ENCODE peak calls at places on chromosomes 1 and 21, in four cellular contexts. B is mammary epithelial cell, T is mesendoderm, P is GM06990. D is an unnamed sample.

GRCh38 chr1:245156041-245156735 is 1.4 kb downstream of the KIF26B start:
- DNase-seq in P (peak), T (peak), B (peak), D (no peak)

GRCh38 chr1:36126797-36127500 is 1.9 kb upstream of the COL8A2 start:
- DNase-seq in B (no peak), P (no peak), T (no peak), D (no peak)

GRCh38 chr1:39387452-39387851 is 104.0 kb upstream of the BMP8A start:
- DNase-seq in T (peak), B (peak), P (no peak), D (peak)

GRCh38 chr1:981491-981954 is 370 bp downstream of the PERM1 start:
- DNase-seq in B (no peak), P (no peak), T (no peak), D (no peak)

GRCh38 chr1:9823943-9824701 is at the start of gene CLSTN1:
- DNase-seq in P (peak), T (peak), B (peak), D (no peak)

GRCh38 chr1:57832616-57833015 is 408.8 kb upstream of the DAB1 start:
- DNase-seq in T (peak), P (no peak), B (no peak), D (no peak)

GRCh38 chr21:36945496-36946138 is 20.9 kb downstream of the HLCS start:
- DNase-seq in P (no peak), T (no peak), B (no peak), D (peak)

GRCh38 chr21:26834181-26834945 is 10.8 kb downstream of the ADAMTS1 start:
- DNase-seq in B (no peak), T (no peak), P (no peak), D (no peak)

GRCh38 chr1:165899461-165899941 is 72.1 kb downstream of the UCK2 start:
- DNase-seq in B (peak), T (no peak), P (no peak), D (no peak)

GRCh38 chr1:91851130-91852010 is 34.6 kb downstream of the TGFBR3 start:
- DNase-seq in P (no peak), T (no peak), B (no peak), D (no peak)

GRCh38 chr1:153312569-153313186 is at the start of gene PGLYRP3:
- DNase-seq in P (no peak), B (peak), T (peak), D (no peak)

GRCh38 chr1:30263405-30263804 is 460.0 kb downstream of the MATN1 start:
- DNase-seq in P (no peak), B (no peak), T (no peak), D (no peak)

GRCh38 chr1:99171126-99171813 is 93.0 kb upstream of the PLPPR4 start:
- DNase-seq in T (peak), P (no peak), B (no peak), D (no peak)

GRCh38 chr1:162984699-162985098 is 84.5 kb upstream of the RGS4 start:
- DNase-seq in T (no peak), B (peak), P (no peak), D (no peak)

GRCh38 chr1:27071049-27071416 is 58.4 kb upstream of the TENT5B start:
- DNase-seq in T (peak), B (peak), P (no peak), D (no peak)

GRCh38 chr1:47424336-47424982 is 8.4 kb downstream of the FOXE3 start:
- DNase-seq in P (no peak), T (peak), B (peak), D (no peak)

GRCh38 chr1:93805027-93805426 is 74.0 kb downstream of the DNTTIP2 start:
- DNase-seq in B (no peak), P (no peak), T (no peak), D (no peak)

GRCh38 chr1:33654267-33654832 is 181.9 kb downstream of the ZSCAN20 start:
- DNase-seq in B (peak), T (peak), P (no peak), D (peak)

GRCh38 chr1:103948526-103948925 is 198.8 kb downstream of the AMY1C start:
- DNase-seq in T (peak), B (no peak), P (no peak), D (no peak)

GRCh38 chr1:81478217-81478616 is 322.5 kb upstream of the ADGRL2 start:
- DNase-seq in P (no peak), T (peak), B (no peak), D (no peak)

GRCh38 chr1:1782399-1783221 is 4.3 kb upstream of the NADK start:
- DNase-seq in B (no peak), P (no peak), T (peak), D (peak)

GRCh38 chr1:219177363-219177762 is 3.7 kb downstream of the LYPLAL1 start:
- DNase-seq in P (no peak), T (no peak), B (peak), D (no peak)

GRCh38 chr1:83931658-83932253 is 67.2 kb downstream of the TTLL7 start:
- DNase-seq in P (peak), B (peak), T (peak), D (no peak)

GRCh38 chr1:20626524-20626923 is 6.7 kb upstream of the PINK1 start:
- DNase-seq in T (peak), P (no peak), B (no peak), D (no peak)

GRCh38 chr1:37922767-37923550 is 23.9 kb downstream of the INPP5B start:
- DNase-seq in T (no peak), P (peak), B (no peak), D (no peak)

GRCh38 chr1:164771568-164772350 is 212.8 kb downstream of the PBX1 start:
- DNase-seq in T (peak), B (peak), P (no peak), D (no peak)

GRCh38 chr1:175510914-175511313 is 232.5 kb downstream of the TNR start:
- DNase-seq in B (no peak), P (no peak), T (no peak), D (no peak)

GRCh38 chr1:57361516-57361915 is 62.3 kb downstream of the DAB1 start:
- DNase-seq in T (no peak), P (no peak), B (no peak), D (no peak)

GRCh38 chr1:10295471-10296085 is 85.2 kb downstream of the KIF1B start:
- DNase-seq in T (no peak), B (no peak), P (no peak), D (no peak)

GRCh38 chr1:193434319-193434718 is 247.9 kb upstream of the B3GALT2 start:
- DNase-seq in T (no peak), P (no peak), B (peak), D (no peak)

GRCh38 chr1:187244623-187245022 is 415.9 kb downstream of the PLA2G4A start:
- DNase-seq in B (peak), P (no peak), T (peak), D (no peak)

GRCh38 chr1:234486858-234487830 is 8.2 kb upstream of the TARBP1 start:
- DNase-seq in B (peak), P (no peak), T (no peak), D (no peak)

GRCh38 chr1:41395599-41395956 is 34.3 kb downstream of the FOXO6 start:
- DNase-seq in T (no peak), B (no peak), P (no peak), D (no peak)

GRCh38 chr1:41393993-41394392 is 32.8 kb downstream of the FOXO6 start:
- DNase-seq in P (no peak), B (no peak), T (no peak), D (no peak)

GRCh38 chr1:41394918-41395598 is 33.8 kb downstream of the FOXO6 start:
- DNase-seq in P (no peak), T (peak), B (peak), D (no peak)

GRCh38 chr1:41396084-41396483 is 34.9 kb downstream of the FOXO6 start:
- DNase-seq in P (no peak), T (no peak), B (no peak), D (no peak)

GRCh38 chr1:41394405-41394804 is 33.2 kb downstream of the FOXO6 start:
- DNase-seq in T (peak), B (no peak), P (no peak), D (no peak)
- H3K4me3 ChIP-seq in T (no peak), B (no peak), P (no peak), D (no peak)

GRCh38 chr21:42746593-42747266 is 93.3 kb downstream of the PDE9A start:
- DNase-seq in T (peak), P (no peak), B (no peak), D (no peak)
- H3K4me3 ChIP-seq in T (no peak), P (no peak), B (no peak), D (no peak)

GRCh38 chr1:232226197-232226681 is 403.7 kb downstream of the SIPA1L2 start:
- DNase-seq in P (no peak), B (peak), T (peak), D (peak)
- H3K4me3 ChIP-seq in P (no peak), B (no peak), T (no peak), D (no peak)

GRCh38 chr1:41976671-41977070 is 57.9 kb upstream of the HIVEP3 start:
- DNase-seq in T (no peak), B (no peak), P (no peak), D (no peak)
- H3K4me3 ChIP-seq in T (no peak), B (no peak), P (no peak), D (no peak)

GRCh38 chr21:32406405-32406804 is 6.1 kb upstream of the EVA1C start:
- DNase-seq in P (no peak), B (peak), T (no peak), D (no peak)

GRCh38 chr21:32403201-32403701 is 9.3 kb upstream of the EVA1C start:
- DNase-seq in T (peak), B (peak), P (no peak), D (no peak)
- H3K4me3 ChIP-seq in T (no peak), B (no peak), P (no peak), D (no peak)

GRCh38 chr1:199273837-199274379 is 635.1 kb downstream of the PTPRC start:
- DNase-seq in P (peak), T (peak), B (peak), D (no peak)
- H3K4me3 ChIP-seq in P (no peak), T (no peak), B (no peak), D (no peak)